ENCODE peak calls at places on chromosomes 13 and 19, in nine cellular contexts. One of them, this sample, is unnamed.

GRCh38 chr13:75935805-75936204 is 299.7 kb downstream of the LMO7 start:
- DNase-seq in osteoblast: no peak
- DNase-seq in activated naive CD4-positive, alpha-beta T cell: no peak
- DNase-seq in amygdala: no peak
- DNase-seq in KG1: no peak
- DNase-seq in KBM-7: no peak
- DNase-seq in hypothalamus: no peak
- DNase-seq in Daoy: no peak
- DNase-seq in foreskin fibroblast: no peak
- DNase-seq in this sample: no peak

GRCh38 chr13:79477968-79478367 is 3.0 kb upstream of the NDFIP2 start:
- DNase-seq in osteoblast: no peak
- DNase-seq in activated naive CD4-positive, alpha-beta T cell: no peak
- DNase-seq in amygdala: no peak
- DNase-seq in KG1: no peak
- DNase-seq in KBM-7: no peak
- DNase-seq in hypothalamus: peak
- DNase-seq in Daoy: no peak
- DNase-seq in foreskin fibroblast: no peak
- DNase-seq in this sample: peak

GRCh38 chr19:6613711-6614110 is 22.8 kb upstream of the CD70 start:
- DNase-seq in osteoblast: no peak
- DNase-seq in activated naive CD4-positive, alpha-beta T cell: no peak
- DNase-seq in amygdala: no peak
- DNase-seq in KG1: no peak
- DNase-seq in KBM-7: no peak
- DNase-seq in hypothalamus: no peak
- DNase-seq in Daoy: no peak
- DNase-seq in foreskin fibroblast: no peak
- DNase-seq in this sample: no peak

GRCh38 chr19:55158848-55159793 is 1.6 kb upstream of the TNNI3 start:
- DNase-seq in osteoblast: peak
- DNase-seq in activated naive CD4-positive, alpha-beta T cell: no peak
- DNase-seq in amygdala: no peak
- DNase-seq in KG1: no peak
- DNase-seq in KBM-7: no peak
- DNase-seq in hypothalamus: no peak
- DNase-seq in Daoy: peak
- DNase-seq in foreskin fibroblast: no peak
- DNase-seq in this sample: peak

GRCh38 chr13:112976526-112976925 is 7.5 kb downstream of the MCF2L start:
- DNase-seq in osteoblast: no peak
- DNase-seq in activated naive CD4-positive, alpha-beta T cell: no peak
- DNase-seq in amygdala: no peak
- DNase-seq in KG1: no peak
- DNase-seq in KBM-7: no peak
- DNase-seq in hypothalamus: no peak
- DNase-seq in Daoy: no peak
- DNase-seq in foreskin fibroblast: no peak
- DNase-seq in this sample: no peak

GRCh38 chr13:87094646-87095045 is 576.5 kb upstream of the SLITRK5 start:
- DNase-seq in osteoblast: no peak
- DNase-seq in activated naive CD4-positive, alpha-beta T cell: no peak
- DNase-seq in amygdala: no peak
- DNase-seq in KG1: no peak
- DNase-seq in KBM-7: peak
- DNase-seq in hypothalamus: no peak
- DNase-seq in Daoy: no peak
- DNase-seq in foreskin fibroblast: no peak
- DNase-seq in this sample: no peak

GRCh38 chr13:21310220-21310619 is 133.8 kb downstream of the MRPL57 start:
- DNase-seq in osteoblast: no peak
- DNase-seq in activated naive CD4-positive, alpha-beta T cell: no peak
- DNase-seq in amygdala: no peak
- DNase-seq in KG1: no peak
- DNase-seq in KBM-7: no peak
- DNase-seq in hypothalamus: no peak
- DNase-seq in Daoy: peak
- DNase-seq in foreskin fibroblast: no peak
- DNase-seq in this sample: no peak

GRCh38 chr19:29259153-29259552 is 46.2 kb upstream of the UQCRFS1 start:
- DNase-seq in osteoblast: no peak
- DNase-seq in activated naive CD4-positive, alpha-beta T cell: no peak
- DNase-seq in amygdala: no peak
- DNase-seq in KG1: no peak
- DNase-seq in KBM-7: peak
- DNase-seq in hypothalamus: no peak
- DNase-seq in Daoy: no peak
- DNase-seq in foreskin fibroblast: no peak
- DNase-seq in this sample: no peak

GRCh38 chr13:110771194-110771593 is 57.7 kb downstream of the ING1 start:
- DNase-seq in osteoblast: no peak
- DNase-seq in activated naive CD4-positive, alpha-beta T cell: no peak
- DNase-seq in amygdala: no peak
- DNase-seq in KG1: no peak
- DNase-seq in KBM-7: peak
- DNase-seq in hypothalamus: no peak
- DNase-seq in Daoy: peak
- DNase-seq in foreskin fibroblast: no peak
- DNase-seq in this sample: no peak

This sample was measured in psoas muscle.